ENCODE peak calls at places on chromosomes 13 and 19, in five cellular contexts. One of them, this sample, is unnamed.

GRCh38 chr13:99600318-99600717 is 99.0 kb downstream of the TM9SF2 start:
- DNase-seq in OCI-M1: peak; percentile 29
- DNase-seq in DMS153: no peak
- DNase-seq in dermis microvascular lymphatic vessel endothelial cell: no peak
- DNase-seq in choroid plexus epithelial cell: no peak
- DNase-seq in this sample: no peak

GRCh38 chr19:29945433-29945832 is 3.4 kb downstream of the URI1 start:
- DNase-seq in DMS153: no peak
- DNase-seq in choroid plexus epithelial cell: no peak
- DNase-seq in OCI-M1: peak; percentile 50
- DNase-seq in dermis microvascular lymphatic vessel endothelial cell: no peak
- DNase-seq in this sample: no peak

GRCh38 chr13:42807866-42808265 is 26.5 kb downstream of the FAM216B start:
- DNase-seq in dermis microvascular lymphatic vessel endothelial cell: no peak
- DNase-seq in DMS153: no peak
- DNase-seq in choroid plexus epithelial cell: peak; percentile 64
- DNase-seq in OCI-M1: no peak
- DNase-seq in this sample: peak; percentile 27

GRCh38 chr19:13149628-13150186 is 468 bp downstream of the STX10 start:
- DNase-seq in DMS153: no peak
- DNase-seq in choroid plexus epithelial cell: peak; percentile 51
- DNase-seq in OCI-M1: peak; percentile 50
- DNase-seq in dermis microvascular lymphatic vessel endothelial cell: peak; percentile 66
- DNase-seq in this sample: peak; percentile 47

GRCh38 chr19:34837262-34837661 is 64.2 kb upstream of the ZNF599 start:
- DNase-seq in dermis microvascular lymphatic vessel endothelial cell: peak; percentile 96
- DNase-seq in choroid plexus epithelial cell: peak; percentile 9
- DNase-seq in DMS153: peak; percentile 17
- DNase-seq in OCI-M1: peak; percentile 9
- DNase-seq in this sample: no peak

GRCh38 chr19:16360738-16361137 is 36.1 kb downstream of the KLF2 start:
- DNase-seq in dermis microvascular lymphatic vessel endothelial cell: no peak
- DNase-seq in choroid plexus epithelial cell: no peak
- DNase-seq in OCI-M1: no peak
- DNase-seq in DMS153: no peak
- DNase-seq in this sample: no peak

GRCh38 chr19:46976845-46977320 is 42.8 kb upstream of the NPAS1 start:
- DNase-seq in choroid plexus epithelial cell: peak; percentile 65
- DNase-seq in DMS153: no peak
- DNase-seq in OCI-M1: peak; percentile 70
- DNase-seq in dermis microvascular lymphatic vessel endothelial cell: peak; percentile 42
- DNase-seq in this sample: peak; percentile 57

GRCh38 chr13:49669735-49670309 is 21.5 kb downstream of the EBPL start:
- DNase-seq in dermis microvascular lymphatic vessel endothelial cell: peak; percentile 80
- DNase-seq in OCI-M1: peak; percentile 62
- DNase-seq in choroid plexus epithelial cell: peak; percentile 81
- DNase-seq in DMS153: peak; percentile 36
- DNase-seq in this sample: peak; percentile 79

GRCh38 chr19:28468701-28469459 is 744.1 kb downstream of the UQCRFS1 start:
- DNase-seq in choroid plexus epithelial cell: peak; percentile 62
- DNase-seq in dermis microvascular lymphatic vessel endothelial cell: no peak
- DNase-seq in OCI-M1: peak; percentile 36
- DNase-seq in DMS153: peak; percentile 45
- DNase-seq in this sample: peak; percentile 39

GRCh38 chr13:110397445-110397844 is 90.4 kb downstream of the COL4A2 start:
- DNase-seq in DMS153: no peak
- DNase-seq in choroid plexus epithelial cell: peak; percentile 91
- DNase-seq in OCI-M1: no peak
- DNase-seq in dermis microvascular lymphatic vessel endothelial cell: no peak
- DNase-seq in this sample: no peak

GRCh38 chr13:67366533-67366932 is 136.4 kb upstream of the PCDH9 start:
- DNase-seq in choroid plexus epithelial cell: peak; percentile 83
- DNase-seq in DMS153: no peak
- DNase-seq in dermis microvascular lymphatic vessel endothelial cell: no peak
- DNase-seq in OCI-M1: peak; percentile 67
- DNase-seq in this sample: peak; percentile 29

GRCh38 chr13:62747152-62747551 is 1331.5 kb upstream of the PCDH20 start:
- DNase-seq in choroid plexus epithelial cell: no peak
- DNase-seq in dermis microvascular lymphatic vessel endothelial cell: no peak
- DNase-seq in OCI-M1: no peak
- DNase-seq in DMS153: no peak
- DNase-seq in this sample: peak; percentile 4

GRCh38 chr13:27824121-27824520 is 31.8 kb downstream of the GSX1 start:
- DNase-seq in DMS153: no peak
- DNase-seq in dermis microvascular lymphatic vessel endothelial cell: no peak
- DNase-seq in choroid plexus epithelial cell: no peak
- DNase-seq in OCI-M1: no peak
- DNase-seq in this sample: no peak

GRCh38 chr13:84446972-84447700 is 564.9 kb upstream of the SLITRK1 start:
- DNase-seq in DMS153: no peak
- DNase-seq in OCI-M1: no peak
- DNase-seq in dermis microvascular lymphatic vessel endothelial cell: no peak
- DNase-seq in choroid plexus epithelial cell: peak; percentile 91
- DNase-seq in this sample: peak; percentile 31

GRCh38 chr19:12838182-12838890 is at the start of gene MAST1:
- DNase-seq in choroid plexus epithelial cell: no peak
- DNase-seq in dermis microvascular lymphatic vessel endothelial cell: peak; percentile 32
- DNase-seq in DMS153: no peak
- DNase-seq in OCI-M1: peak; percentile 61
- DNase-seq in this sample: no peak